ENCODE peak calls at places on chromosomes 12 and 14, in four cellular contexts. H is A549, E is GM12878, Q is SK-N-SH. R is an unnamed sample.

GRCh38 chr12:6998708-6999451 is 19.4 kb downstream of the LPCAT3 start:
- DNase-seq in E (no peak), Q (no peak), H (no peak), R (peak)

GRCh38 chr14:97841762-97842161 is 1044.6 kb downstream of the VRK1 start:
- DNase-seq in E (no peak), H (no peak), Q (no peak), R (no peak)

GRCh38 chr12:76863811-76864210 is 15.0 kb downstream of the CSRP2 start:
- DNase-seq in H (no peak), Q (no peak), E (no peak), R (no peak)

GRCh38 chr12:93245543-93245942 is 132.2 kb upstream of the NUDT4 start:
- DNase-seq in E (peak), H (no peak), Q (no peak), R (no peak)

GRCh38 chr14:102052522-102052921 is 34.3 kb downstream of the HSP90AA1 start:
- DNase-seq in H (no peak), Q (no peak), E (no peak), R (no peak)

GRCh38 chr14:41663478-41663845 is 56.8 kb downstream of the LRFN5 start:
- DNase-seq in E (no peak), Q (no peak), H (no peak), R (no peak)

GRCh38 chr12:45745861-45746277 is 16.4 kb downstream of the ARID2 start:
- DNase-seq in Q (peak), E (no peak), H (peak), R (no peak)

GRCh38 chr12:52561880-52562449 is 9.0 kb upstream of the KRT71 start:
- DNase-seq in Q (no peak), H (peak), E (no peak), R (peak)

GRCh38 chr14:60649815-60650381 is 621 bp upstream of the SIX1 start:
- DNase-seq in H (peak), E (no peak), Q (no peak), R (no peak)

GRCh38 chr14:28629328-28630004 is 137.1 kb upstream of the FOXG1 start:
- DNase-seq in H (no peak), Q (no peak), E (no peak), R (no peak)

GRCh38 chr12:12097821-12098688 is 27.3 kb downstream of the BCL2L14 start:
- DNase-seq in E (no peak), H (no peak), Q (no peak), R (no peak)

GRCh38 chr12:20494803-20495202 is 126.5 kb downstream of the PDE3A start:
- DNase-seq in H (no peak), E (no peak), Q (no peak), R (no peak)

GRCh38 chr14:75826599-75826998 is 155.2 kb downstream of the TGFB3 start:
- DNase-seq in E (no peak), Q (no peak), H (no peak), R (no peak)

GRCh38 chr12:127101086-127101485 is 1165.9 kb upstream of the TMEM132C start:
- DNase-seq in H (no peak), Q (no peak), E (no peak), R (no peak)

GRCh38 chr12:38162013-38162412 is 154.6 kb upstream of the ALG10B start:
- DNase-seq in E (no peak), H (no peak), Q (no peak), R (no peak)

GRCh38 chr12:32296541-32296940 is 102.8 kb upstream of the FGD4 start:
- DNase-seq in H (peak), E (no peak), Q (no peak), R (no peak)

GRCh38 chr12:105935981-105936380 is 202.8 kb downstream of the NUAK1 start:
- DNase-seq in E (no peak), H (no peak), Q (no peak), R (no peak)

GRCh38 chr14:56351861-56352260 is 227.7 kb upstream of the TMEM260 start:
- DNase-seq in Q (no peak), E (no peak), H (peak), R (no peak)

GRCh38 chr14:104109731-104110361 is 24.3 kb downstream of the ASPG start:
- DNase-seq in H (no peak), Q (no peak), E (no peak), R (no peak)

GRCh38 chr12:52876371-52876770 is 27.6 kb upstream of the KRT78 start:
- DNase-seq in E (no peak), H (peak), Q (no peak), R (no peak)

GRCh38 chr14:63852271-63852816 is 460 bp upstream of the SYNE2 start:
- DNase-seq in E (no peak), Q (peak), H (peak), R (no peak)

GRCh38 chr14:55514819-55515470 is 65.1 kb upstream of the KTN1 start:
- DNase-seq in E (no peak), H (no peak), Q (no peak), R (no peak)

GRCh38 chr12:101356794-101357193 is 50.8 kb downstream of the ARL1 start:
- DNase-seq in H (no peak), E (no peak), Q (no peak), R (no peak)

GRCh38 chr12:82351390-82351789 is 6.8 kb downstream of the CCDC59 start:
- DNase-seq in H (no peak), Q (no peak), E (no peak), R (no peak)

DNA sequence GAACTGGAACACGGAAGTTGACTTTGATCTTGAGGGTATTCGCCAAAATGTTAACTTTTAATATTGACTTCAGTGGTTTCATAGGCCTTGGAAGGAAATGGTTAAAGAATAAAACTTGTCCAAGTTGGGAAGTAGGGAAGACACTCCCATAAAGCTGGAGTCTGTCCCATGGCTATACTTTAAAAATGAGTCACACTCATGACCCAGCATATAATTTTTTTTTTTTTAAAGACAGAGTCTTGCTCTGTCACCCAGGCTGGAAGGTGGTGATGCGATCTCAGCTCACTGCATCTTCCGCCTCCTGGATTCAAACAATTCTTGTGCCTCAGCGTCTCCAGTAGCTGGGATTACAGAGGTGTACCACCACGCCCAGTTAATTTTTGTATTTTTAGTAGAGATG is 19.6 kb downstream of the TMPRSS12 start:
- DNase-seq in Q (no peak), H (peak), E (no peak), R (no peak)
- TF ChIP-seq PBX3 in Q (no peak), H (no peak), E (no peak), R (no peak)

GRCh38 chr14:33056213-33056612 is 117.5 kb downstream of the NPAS3 start:
- DNase-seq in H (no peak), E (no peak), Q (no peak), R (no peak)

GRCh38 chr14:33057585-33057984 is 118.9 kb downstream of the NPAS3 start:
- DNase-seq in Q (no peak), E (no peak), H (no peak), R (no peak)

DNA sequence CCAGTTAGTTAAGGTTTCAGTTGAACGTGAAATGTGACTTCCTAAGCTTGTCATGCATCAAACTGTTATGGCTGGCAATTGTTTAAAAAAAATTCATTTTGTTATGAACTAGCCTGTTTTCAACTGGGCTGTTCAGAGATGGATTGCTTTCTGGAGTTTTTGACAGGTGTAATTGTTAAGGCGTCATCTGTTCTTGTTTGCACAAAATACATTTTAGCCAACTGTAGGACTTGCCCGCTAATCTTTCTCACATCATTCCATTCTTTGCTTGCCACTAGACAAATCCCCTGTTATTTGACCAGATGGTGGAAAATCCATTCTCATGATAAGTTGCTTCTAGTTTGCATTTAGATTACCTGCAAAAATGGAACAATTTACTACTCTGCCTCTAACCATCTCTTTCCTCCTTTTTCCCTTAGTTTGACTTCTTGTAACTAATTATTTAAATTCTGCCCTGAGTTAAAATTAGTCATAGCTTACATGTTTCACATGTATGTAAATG is 114.3 kb downstream of the NPAS3 start:
- DNase-seq in E (no peak), H (no peak), Q (no peak), R (no peak)
- TF ChIP-seq PBX3 in E (no peak), H (no peak), Q (no peak), R (no peak)

GRCh38 chr14:72906879-72907278 is 13.0 kb upstream of the DPF3 start:
- DNase-seq in Q (no peak), H (no peak), E (no peak), R (no peak)

GRCh38 chr14:72907327-72907826 is 13.5 kb upstream of the DPF3 start:
- DNase-seq in E (no peak), H (no peak), Q (no peak), R (no peak)

GRCh38 chr14:72904840-72905561 is 11.1 kb upstream of the DPF3 start:
- DNase-seq in H (peak), E (no peak), Q (peak), R (peak)

GRCh38 chr14:72907886-72908285 is 14.0 kb upstream of the DPF3 start:
- DNase-seq in Q (no peak), H (no peak), E (no peak), R (no peak)

GRCh38 chr14:72906316-72906715 is 12.4 kb upstream of the DPF3 start:
- DNase-seq in Q (no peak), H (no peak), E (no peak), R (no peak)
- TF ChIP-seq PBX3 in Q (no peak), H (no peak), E (no peak), R (no peak)

DNA sequence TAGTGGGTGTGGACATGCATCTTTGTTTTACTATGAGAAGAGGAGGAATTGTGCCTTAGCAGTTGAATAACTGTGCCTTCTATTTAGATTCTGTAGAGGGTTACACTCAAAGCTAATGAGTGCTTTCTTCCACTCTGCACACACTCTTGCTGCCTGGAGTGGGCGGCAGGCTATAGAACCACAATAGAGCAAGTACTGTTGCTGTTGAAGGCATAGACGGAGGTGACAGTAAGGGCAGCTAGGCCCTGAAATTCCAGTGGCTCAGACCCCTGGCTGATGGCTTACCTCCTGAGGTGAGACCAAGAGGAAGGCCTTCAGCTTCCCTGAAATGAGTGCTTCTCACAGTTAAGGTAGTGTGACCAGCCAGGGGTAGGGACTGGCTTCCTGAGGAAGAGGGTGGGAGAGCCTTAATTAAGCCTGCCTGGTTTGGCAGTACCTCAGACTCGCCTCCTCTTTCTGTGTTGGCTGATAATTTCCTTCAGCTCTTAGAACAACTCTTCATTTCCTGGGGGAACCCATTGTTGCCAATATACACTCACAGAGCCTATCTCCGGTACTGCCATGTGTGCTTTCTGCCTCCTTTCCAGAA is 24.7 kb downstream of the SUSD6 start:
- DNase-seq in H (no peak), Q (no peak), E (no peak), R (no peak)
- TF ChIP-seq PBX3 in H (no peak), Q (no peak), E (no peak), R (no peak)

DNA sequence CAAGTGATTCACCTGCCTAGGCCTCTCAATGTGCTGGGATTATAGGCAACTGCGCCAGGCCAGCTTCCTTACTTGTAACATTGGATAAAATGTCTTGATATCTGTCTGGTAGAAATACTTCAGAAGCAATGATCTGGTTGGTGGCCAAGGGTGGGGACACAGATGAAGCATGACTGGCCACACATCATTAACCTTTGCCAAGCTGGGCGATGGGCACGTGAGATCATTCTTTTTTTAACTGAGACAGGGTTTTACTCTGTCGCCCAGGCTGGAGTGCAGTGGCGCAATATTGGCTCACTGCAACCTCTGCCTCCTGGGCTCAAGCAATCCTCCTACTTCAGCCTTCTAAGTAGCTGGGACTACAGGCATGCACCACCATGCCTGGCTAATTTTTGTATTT is 31.1 kb downstream of the PLEKHH1 start:
- DNase-seq in Q (no peak), E (no peak), H (no peak), R (no peak)
- TF ChIP-seq PBX3 in Q (no peak), E (no peak), H (no peak), R (no peak)

GRCh38 chr12:109764776-109765492 is 51.3 kb downstream of the FAM222A start:
- DNase-seq in E (no peak), Q (peak), H (no peak), R (no peak)
- TF ChIP-seq PBX3 in E (no peak), Q (no peak), H (no peak), R (no peak)

DNA sequence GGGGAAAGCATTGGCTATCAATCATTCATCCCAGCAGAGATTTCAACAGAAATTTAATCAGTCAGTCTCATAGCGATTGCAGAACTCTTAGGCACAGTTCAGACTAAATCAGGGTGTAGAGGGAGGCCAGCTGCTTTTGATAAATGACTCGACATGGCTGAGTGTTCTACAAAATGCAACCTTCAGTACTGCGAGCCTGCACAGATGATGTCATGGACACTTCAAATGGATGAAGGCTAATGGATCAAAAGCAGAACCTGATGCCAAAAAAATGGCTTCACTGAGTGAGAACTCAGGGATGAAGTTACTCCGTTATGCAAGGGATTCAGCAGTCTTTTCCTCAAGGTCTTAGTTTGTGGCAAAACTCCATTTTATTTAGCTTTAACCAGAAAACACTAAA is 167.3 kb downstream of the DACT1 start:
- DNase-seq in H (no peak), Q (peak), E (no peak), R (no peak)
- TF ChIP-seq PBX3 in H (no peak), Q (peak), E (no peak), R (no peak)

GRCh38 chr12:67689339-67689738 is 40.8 kb downstream of the DYRK2 start:
- DNase-seq in Q (no peak), H (no peak), E (no peak), R (no peak)
- TF ChIP-seq PBX3 in Q (no peak), H (no peak), E (no peak), R (no peak)

GRCh38 chr12:132218915-132219314 is 74.7 kb downstream of the NOC4L start:
- DNase-seq in H (peak), E (no peak), Q (peak), R (peak)
- TF ChIP-seq PBX3 in H (no peak), E (no peak), Q (no peak), R (no peak)

GRCh38 chr12:29396774-29397173 is 15.8 kb upstream of the ERGIC2 start:
- DNase-seq in Q (no peak), H (no peak), E (no peak), R (no peak)
- TF ChIP-seq PBX3 in Q (no peak), H (no peak), E (no peak), R (no peak)